ENCODE peak calls at places on chromosomes 12 and 14, in five cellular contexts. Z is GM12878, S is K562, U is HepG2, V is H1. N is an unnamed sample.

GRCh38 chr14:96284430-96284829 is 28.4 kb downstream of the BDKRB1 start:
- DNase-seq in Z (no peak), S (no peak), U (no peak), V (no peak), N (no peak)

GRCh38 chr14:64186231-64187129 is 107.7 kb downstream of the ESR2 start:
- DNase-seq in Z (no peak), S (no peak), U (no peak), V (peak; percentile 60), N (no peak)

GRCh38 chr12:124356221-124356620 is 61.3 kb downstream of the RFLNA start:
- DNase-seq in Z (no peak), S (no peak), U (no peak), V (no peak), N (no peak)

GRCh38 chr12:108810636-108811035 is 46.7 kb downstream of the SSH1 start:
- DNase-seq in Z (no peak), S (no peak), U (no peak), V (no peak), N (no peak)

GRCh38 chr12:60123443-60124000 is 527.7 kb downstream of the SLC16A7 start:
- DNase-seq in Z (no peak), S (no peak), U (no peak), V (no peak), N (no peak)

GRCh38 chr14:68781161-68782021 is 11.5 kb downstream of the ZFP36L1 start:
- DNase-seq in Z (no peak), S (no peak), U (no peak), V (no peak), N (no peak)

GRCh38 chr14:105281354-105282097 is 19.3 kb downstream of the BRF1 start:
- DNase-seq in Z (no peak), S (no peak), U (peak; percentile 46), V (no peak), N (no peak)

GRCh38 chr12:96399919-96400630 is at the start of gene CDK17:
- DNase-seq in Z (no peak), S (peak; percentile 93), U (peak; percentile 71), V (no peak), N (peak; percentile 50)

GRCh38 chr14:67077914-67078313 is 111.3 kb upstream of the GARIN2 start:
- DNase-seq in Z (no peak), S (no peak), U (no peak), V (no peak), N (no peak)

GRCh38 chr12:38704455-38704854 is 200.9 kb downstream of the CPNE8 start:
- DNase-seq in Z (no peak), S (no peak), U (no peak), V (no peak), N (no peak)
- TF ChIP-seq RAD21 in Z (no peak), S (no peak), U (no peak), V (no peak), N (no peak)

GRCh38 chr12:89153341-89153740 is 199.0 kb downstream of the DUSP6 start:
- DNase-seq in Z (no peak), S (no peak), U (no peak), V (no peak), N (no peak)
- TF ChIP-seq JUND in Z (no peak), S (no peak), U (no peak), V (no peak), N (no peak)

GRCh38 chr12:65882504-65882903 is 58.2 kb downstream of the HMGA2 start:
- DNase-seq in Z (no peak), S (no peak), U (no peak), V (no peak), N (no peak)

GRCh38 chr12:65881965-65882413 is 57.7 kb downstream of the HMGA2 start:
- DNase-seq in Z (no peak), S (no peak), U (no peak), V (no peak), N (no peak)

GRCh38 chr12:65879878-65880277 is 55.6 kb downstream of the HMGA2 start:
- DNase-seq in Z (no peak), S (no peak), U (no peak), V (no peak), N (no peak)

GRCh38 chr12:65878540-65878939 is 54.3 kb downstream of the HMGA2 start:
- DNase-seq in Z (no peak), S (no peak), U (no peak), V (no peak), N (no peak)

GRCh38 chr12:65881348-65881961 is 57.2 kb downstream of the HMGA2 start:
- DNase-seq in Z (no peak), S (no peak), U (no peak), V (no peak), N (no peak)
- TF ChIP-seq SP1 in Z (no peak), S (no peak), U (no peak), V (no peak), N (no peak)

DNA sequence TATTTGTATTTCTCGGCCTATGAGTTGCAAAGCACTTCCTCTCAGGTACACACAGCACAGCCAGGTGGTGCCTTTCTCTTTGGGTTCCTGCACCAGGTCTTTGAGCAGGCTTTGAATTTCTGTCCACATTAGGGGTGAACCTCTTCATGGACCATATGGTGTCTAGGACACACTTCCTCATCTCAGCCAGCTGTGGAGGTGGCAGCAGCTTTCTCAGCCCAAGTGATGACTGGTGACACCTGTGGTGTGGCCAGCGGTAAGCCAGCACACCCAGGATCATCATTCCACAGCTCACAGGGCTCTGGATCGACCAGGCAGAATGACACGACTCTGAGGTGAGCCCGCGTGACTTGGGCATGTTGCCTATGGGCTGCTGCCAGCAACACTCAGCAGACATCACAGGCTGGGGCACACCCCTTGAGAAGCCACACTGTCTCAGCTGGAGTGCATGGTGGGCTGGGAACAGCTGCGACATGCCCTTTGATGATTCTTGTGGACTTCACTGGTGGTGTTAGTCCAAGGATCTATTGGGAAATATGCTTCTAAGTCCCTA is 36.8 kb downstream of the SLC5A8 start:
- DNase-seq in Z (no peak), S (no peak), U (no peak), V (no peak), N (no peak)
- TF ChIP-seq RAD21 in Z (no peak), S (no peak), U (no peak), V (no peak), N (no peak)

GRCh38 chr12:114995891-114996290 is 311.9 kb upstream of the TBX3 start:
- DNase-seq in Z (no peak), S (no peak), U (no peak), V (no peak), N (no peak)
- TF ChIP-seq JUND in Z (no peak), S (no peak), U (no peak), V (no peak), N (no peak)

DNA sequence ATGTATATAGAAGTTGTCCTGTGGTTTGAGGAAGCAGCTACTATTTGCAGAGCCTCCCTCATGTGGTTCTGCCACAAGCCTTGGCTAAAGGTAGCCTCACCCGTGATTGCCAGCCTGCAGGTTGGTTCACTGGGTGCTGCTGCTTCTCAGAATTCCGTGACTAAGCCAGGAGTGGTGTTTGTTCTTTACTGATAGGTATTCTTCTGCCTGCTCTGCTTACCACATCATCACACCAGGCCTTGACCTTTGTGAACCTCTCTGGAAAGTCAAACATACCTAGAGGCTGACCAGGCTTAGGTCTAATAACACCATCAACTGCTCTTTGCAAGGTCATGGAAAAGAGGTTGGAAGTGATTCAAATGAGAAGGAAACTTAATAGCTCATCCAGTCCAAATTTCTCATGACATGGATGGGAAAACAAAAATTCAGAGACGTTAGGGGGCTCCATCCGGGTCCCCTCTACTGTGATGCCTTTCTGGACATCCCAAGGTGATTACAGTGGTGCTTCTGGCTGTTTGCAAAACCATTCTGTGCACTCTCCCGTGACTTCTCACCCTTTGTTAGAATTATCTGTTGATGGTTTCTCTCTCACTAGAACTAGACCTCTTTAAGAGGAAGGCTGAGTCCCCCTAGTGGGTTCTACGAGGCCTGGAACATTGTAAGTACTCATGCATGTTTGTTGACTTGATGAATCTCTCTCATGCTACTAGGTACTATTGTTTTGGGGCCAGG is 8.5 kb upstream of the SOCS2 start:
- DNase-seq in Z (no peak), S (peak; percentile 45), U (peak; percentile 100), V (no peak), N (peak; percentile 59)
- TF ChIP-seq SP1 in Z (no peak), S (no peak), U (no peak), V (no peak), N (no peak)

GRCh38 chr12:32334384-32334783 is 65.0 kb upstream of the FGD4 start:
- DNase-seq in Z (no peak), S (no peak), U (no peak), V (no peak), N (no peak)

GRCh38 chr12:32336261-32336660 is 63.1 kb upstream of the FGD4 start:
- DNase-seq in Z (no peak), S (no peak), U (no peak), V (no peak), N (no peak)

GRCh38 chr12:32332446-32332845 is 66.9 kb upstream of the FGD4 start:
- DNase-seq in Z (no peak), S (no peak), U (no peak), V (no peak), N (no peak)

GRCh38 chr12:32331133-32331532 is 68.2 kb upstream of the FGD4 start:
- DNase-seq in Z (no peak), S (no peak), U (peak; percentile 16), V (no peak), N (no peak)
- TF ChIP-seq RAD21 in Z (no peak), S (no peak), U (no peak), V (no peak), N (no peak)

GRCh38 chr12:51307655-51308593 is 16.1 kb downstream of the BIN2 start:
- DNase-seq in Z (no peak), S (no peak), U (no peak), V (no peak), N (peak; percentile 35)
- TF ChIP-seq JUND in Z (no peak), S (no peak), U (no peak), V (no peak), N (peak; percentile 29)